ENCODE peak calls at places on chromosomes 2 and 18, in nine cellular contexts. B, F, M, N, X, J, O, C and A are unnamed samples.

GRCh38 chr18:74299746-74300145 is 8.0 kb upstream of the CYB5A start:
- DNase-seq in B (peak; percentile 35), F (no peak), M (no peak), N (no peak), X (no peak), J (no peak), O (no peak), C (no peak), A (no peak)

GRCh38 chr2:16487686-16488085 is 177.9 kb downstream of the CYRIA start:
- DNase-seq in B (peak; percentile 1), F (no peak), M (no peak), N (no peak), X (peak; percentile 50), J (no peak), O (no peak), C (no peak), A (no peak)

GRCh38 chr2:193382583-193382982 is 1187.8 kb upstream of the TMEFF2 start:
- DNase-seq in B (no peak), F (no peak), M (no peak), N (no peak), X (no peak), J (no peak), O (no peak), C (no peak), A (no peak)

GRCh38 chr2:168203762-168204693 is 43.4 kb downstream of the STK39 start:
- DNase-seq in B (no peak), F (no peak), M (no peak), N (no peak), X (no peak), J (no peak), O (no peak), C (no peak), A (no peak)

GRCh38 chr18:21826196-21826595 is 85.6 kb downstream of the MIB1 start:
- DNase-seq in B (peak; percentile 77), F (no peak), M (no peak), N (no peak), X (peak; percentile 49), J (no peak), O (no peak), C (no peak), A (no peak)

GRCh38 chr18:13107074-13107473 is 111.5 kb upstream of the LDLRAD4 start:
- DNase-seq in B (peak; percentile 6), F (no peak), M (no peak), N (no peak), X (no peak), J (no peak), O (no peak), C (no peak), A (no peak)

GRCh38 chr18:12236141-12236540 is 18.0 kb upstream of the CIDEA start:
- DNase-seq in B (no peak), F (no peak), M (no peak), N (no peak), X (no peak), J (no peak), O (no peak), C (no peak), A (no peak)

GRCh38 chr18:48679236-48679635 is 140.4 kb downstream of the CTIF start:
- DNase-seq in B (peak; percentile 66), F (no peak), M (no peak), N (no peak), X (no peak), J (no peak), O (no peak), C (no peak), A (no peak)

GRCh38 chr2:202269585-202269984 is 4.0 kb downstream of the NOP58 start:
- DNase-seq in B (no peak), F (no peak), M (peak; percentile 27), N (no peak), X (no peak), J (no peak), O (no peak), C (no peak), A (no peak)

GRCh38 chr2:197121756-197122385 is 188.7 kb downstream of the ANKRD44 start:
- DNase-seq in B (no peak), F (no peak), M (no peak), N (no peak), X (no peak), J (no peak), O (no peak), C (no peak), A (no peak)

GRCh38 chr2:240578488-240578887 is 8.0 kb upstream of the CAPN10 start:
- DNase-seq in B (no peak), F (no peak), M (no peak), N (no peak), X (no peak), J (no peak), O (no peak), C (no peak), A (no peak)

GRCh38 chr18:79275992-79276391 is 119.7 kb upstream of the NFATC1 start:
- DNase-seq in B (no peak), F (no peak), M (no peak), N (no peak), X (no peak), J (no peak), O (no peak), C (no peak), A (no peak)

GRCh38 chr2:239201531-239201876 is 199.3 kb downstream of the HDAC4 start:
- DNase-seq in B (peak; percentile 35), F (no peak), M (no peak), N (no peak), X (no peak), J (no peak), O (no peak), C (peak; percentile 63), A (no peak)

GRCh38 chr2:219415580-219416232 is 2.5 kb upstream of the DES start:
- DNase-seq in B (no peak), F (no peak), M (no peak), N (no peak), X (no peak), J (no peak), O (no peak), C (no peak), A (no peak)

GRCh38 chr2:98508690-98509054 is 64.0 kb downstream of the INPP4A start:
- DNase-seq in B (no peak), F (peak; percentile 69), M (no peak), N (no peak), X (no peak), J (no peak), O (peak; percentile 38), C (no peak), A (peak; percentile 65)

GRCh38 chr2:203534486-203535077 is 519 bp downstream of the RAPH1 start:
- DNase-seq in B (no peak), F (peak; percentile 16), M (peak; percentile 40), N (peak; percentile 26), X (no peak), J (peak; percentile 14), O (no peak), C (peak; percentile 48), A (no peak)

GRCh38 chr2:224875870-224876269 is 159.7 kb upstream of the CCDC195 start:
- DNase-seq in B (no peak), F (no peak), M (peak; percentile 9), N (no peak), X (no peak), J (no peak), O (no peak), C (no peak), A (no peak)

GRCh38 chr2:1659951-1660565 is 84.3 kb downstream of the PXDN start:
- DNase-seq in B (no peak), F (no peak), M (no peak), N (no peak), X (no peak), J (no peak), O (no peak), C (no peak), A (no peak)

GRCh38 chr2:227082286-227082685 is 81.7 kb downstream of the COL4A4 start:
- DNase-seq in B (no peak), F (no peak), M (no peak), N (no peak), X (no peak), J (no peak), O (no peak), C (no peak), A (no peak)

GRCh38 chr2:101238930-101239759 is 13.5 kb upstream of the CNOT11 start:
- DNase-seq in B (no peak), F (no peak), M (no peak), N (no peak), X (no peak), J (no peak), O (no peak), C (no peak), A (peak; percentile 54)

GRCh38 chr2:162243305-162243693 is at the start of gene FAP:
- DNase-seq in B (peak; percentile 98), F (no peak), M (no peak), N (no peak), X (peak; percentile 25), J (no peak), O (no peak), C (no peak), A (no peak)

GRCh38 chr2:168819829-168820489 is 17.5 kb downstream of the NOSTRIN start:
- DNase-seq in B (no peak), F (no peak), M (no peak), N (no peak), X (no peak), J (no peak), O (no peak), C (no peak), A (no peak)

GRCh38 chr18:58405107-58405898 is 223.6 kb downstream of the ALPK2 start:
- DNase-seq in B (no peak), F (no peak), M (no peak), N (no peak), X (no peak), J (no peak), O (no peak), C (no peak), A (no peak)

GRCh38 chr2:232981767-232982360 is 31.2 kb downstream of the NGEF start:
- DNase-seq in B (no peak), F (no peak), M (no peak), N (no peak), X (no peak), J (no peak), O (no peak), C (no peak), A (no peak)

GRCh38 chr2:241066893-241067341 is 35.2 kb downstream of the MTERF4 start:
- DNase-seq in B (no peak), F (no peak), M (no peak), N (peak; percentile 36), X (peak; percentile 15), J (no peak), O (no peak), C (peak; percentile 16), A (no peak)

GRCh38 chr18:73556904-73557303 is 590.7 kb downstream of the FBXO15 start:
- DNase-seq in B (no peak), F (no peak), M (no peak), N (no peak), X (no peak), J (no peak), O (no peak), C (no peak), A (no peak)

GRCh38 chr2:128269358-128270305 is 49.0 kb downstream of the HS6ST1 start:
- DNase-seq in B (no peak), F (no peak), M (no peak), N (no peak), X (no peak), J (no peak), O (no peak), C (no peak), A (peak; percentile 47)